ENCODE peak calls at places on chromosomes 5 and 9, in four cellular contexts. O is activated T-helper 9 cell treated with anti-CD3 and anti-CD28 coated beads, Interleukin-2, amount 50 U/mL, for 16 hours; J is skeletal muscle cell; T is PC-3. P is an unnamed sample.

GRCh38 chr5:163387970-163388369 is 49.4 kb upstream of the CCNG1 start:
- DNase-seq in T (no peak), O (no peak), J (no peak), P (no peak)

GRCh38 chr9:106700676-106701075 is 162.3 kb upstream of the ZNF462 start:
- DNase-seq in T (peak), O (no peak), J (no peak), P (no peak)

GRCh38 chr9:127970401-127971313 is 10.1 kb downstream of the EEIG1 start:
- DNase-seq in O (peak), J (no peak), T (peak), P (peak)

GRCh38 chr9:78559449-78559885 is 262.5 kb downstream of the PSAT1 start:
- DNase-seq in J (peak), O (no peak), T (peak), P (no peak)

GRCh38 chr5:123094919-123095693 is 6.1 kb downstream of the PRDM6 start:
- DNase-seq in T (no peak), J (no peak), O (no peak), P (no peak)

GRCh38 chr9:136728548-136729123 is 14.1 kb downstream of the LCN10 start:
- DNase-seq in T (peak), J (no peak), O (no peak), P (no peak)

GRCh38 chr5:179301796-179302195 is 43.5 kb downstream of the ADAMTS2 start:
- DNase-seq in J (no peak), T (no peak), O (no peak), P (no peak)

GRCh38 chr9:133184971-133185370 is 21.3 kb upstream of the GBGT1 start:
- DNase-seq in O (no peak), T (peak), J (no peak), P (peak)

GRCh38 chr9:138063033-138063432 is 185.5 kb downstream of the CACNA1B start:
- DNase-seq in J (no peak), T (no peak), O (no peak), P (no peak)

GRCh38 chr9:124449381-124450151 is 685 bp upstream of the ADGRD2 start:
- DNase-seq in O (no peak), J (no peak), T (no peak), P (no peak)

GRCh38 chr5:50564079-50564478 is 102.4 kb upstream of the PARP8 start:
- DNase-seq in O (no peak), J (no peak), T (no peak), P (no peak)

GRCh38 chr9:135612981-135613910 is 26.1 kb downstream of the GLT6D1 start:
- DNase-seq in J (no peak), O (no peak), T (no peak), P (no peak)

GRCh38 chr9:122200960-122201635 is 27.7 kb downstream of the LHX6 start:
- DNase-seq in J (peak), T (no peak), O (no peak), P (no peak)

GRCh38 chr9:109766351-109766750 is 13.6 kb upstream of the PALM2AKAP2 start:
- DNase-seq in J (peak), T (peak), O (no peak), P (no peak)

GRCh38 chr9:1057910-1058309 is 7.8 kb downstream of the DMRT2 start:
- DNase-seq in T (peak), J (no peak), O (no peak), P (no peak)

GRCh38 chr9:20314981-20315380 is 307.3 kb downstream of the MLLT3 start:
- DNase-seq in O (no peak), J (no peak), T (no peak), P (no peak)

GRCh38 chr5:912356-913091 is 19.8 kb downstream of the TRIP13 start:
- DNase-seq in O (peak), T (peak), J (peak), P (no peak)

GRCh38 chr5:111463304-111463703 is 49.0 kb downstream of the STARD4 start:
- DNase-seq in O (no peak), J (no peak), T (no peak), P (peak)

GRCh38 chr9:121510766-121511555 is 11.3 kb upstream of the GGTA1 start:
- DNase-seq in O (no peak), T (no peak), J (no peak), P (no peak)

GRCh38 chr5:10856646-10857332 is 95.8 kb upstream of the DAP start:
- DNase-seq in J (peak), O (no peak), T (peak), P (no peak)

GRCh38 chr5:38420246-38420645 is 136.2 kb downstream of the LIFR start:
- DNase-seq in J (no peak), T (no peak), O (no peak), P (no peak)